ENCODE peak calls at places on chromosomes 5 and 9, in eight cellular contexts. H is transverse colon, E is stomach, C is HCT116, M is A549, J is vagina, N is suprapubic skin, A is adrenal gland. Q is an unnamed sample. For H3K4me1, the result is how much of the 10 kb centered on the place peaks cover.

GRCh38 chr9:86353591-86354047 is 591 bp downstream of the TUT7 start:
- DNase-seq in H (peak), E (peak), C (no peak), M (peak), J (no peak), N (no peak), A (no peak), Q (no peak)

GRCh38 chr9:16771352-16771751 is 99.1 kb downstream of the BNC2 start:
- DNase-seq in H (no peak), E (no peak), C (no peak), M (no peak), J (no peak), N (no peak), A (no peak), Q (no peak)

GRCh38 chr9:110592075-110592830 is 12.7 kb upstream of the SVEP1 start:
- DNase-seq in H (no peak), E (no peak), C (no peak), M (no peak), J (no peak), N (no peak), A (no peak), Q (no peak)

GRCh38 chr9:113910036-113910639 is 34.0 kb downstream of the ZNF618 start:
- DNase-seq in H (no peak), E (peak), C (no peak), M (no peak), J (peak), N (no peak), A (no peak), Q (no peak)

GRCh38 chr5:54874337-54875021 is 110.9 kb downstream of the ESM1 start:
- DNase-seq in H (no peak), E (no peak), C (no peak), M (no peak), J (no peak), N (no peak), A (no peak), Q (no peak)

GRCh38 chr5:52894451-52894850 is 94.7 kb upstream of the ITGA2 start:
- DNase-seq in H (no peak), E (no peak), C (no peak), M (no peak), J (no peak), N (no peak), A (no peak), Q (no peak)

GRCh38 chr9:23492126-23493002 is 333.7 kb downstream of the ELAVL2 start:
- DNase-seq in H (no peak), E (no peak), C (no peak), M (peak), J (no peak), N (no peak), A (peak), Q (no peak)

GRCh38 chr5:165321912-165322311 is 1816.5 kb downstream of the MAT2B start:
- DNase-seq in H (no peak), E (no peak), C (no peak), M (no peak), J (no peak), N (no peak), A (no peak), Q (no peak)

GRCh38 chr9:24036459-24036858 is 210.4 kb upstream of the ELAVL2 start:
- DNase-seq in H (no peak), E (no peak), C (no peak), M (no peak), J (no peak), N (no peak), A (no peak), Q (no peak)

GRCh38 chr5:180519098-180519497 is 24.9 kb downstream of the CNOT6 start:
- DNase-seq in H (no peak), E (no peak), C (no peak), M (no peak), J (no peak), N (no peak), A (no peak), Q (no peak)

GRCh38 chr5:8500426-8500825 is 631.5 kb downstream of the MTRR start:
- DNase-seq in H (no peak), E (no peak), C (no peak), M (no peak), J (no peak), N (no peak), A (no peak), Q (no peak)

GRCh38 chr5:33679791-33680190 is 212.0 kb downstream of the ADAMTS12 start:
- DNase-seq in H (no peak), E (no peak), C (no peak), M (no peak), J (no peak), N (no peak), A (no peak), Q (no peak)

GRCh38 chr5:132321109-132321721 is 27.0 kb downstream of the SLC22A4 start:
- DNase-seq in H (no peak), E (no peak), C (no peak), M (no peak), J (no peak), N (no peak), A (no peak), Q (no peak)

GRCh38 chr5:35854248-35854647 is 2.4 kb upstream of the IL7R start:
- DNase-seq in H (peak), E (no peak), C (no peak), M (no peak), J (no peak), N (no peak), A (no peak), Q (no peak)

GRCh38 chr5:68849103-68849502 is 244.7 kb upstream of the SLC30A5 start:
- DNase-seq in H (no peak), E (no peak), C (no peak), M (no peak), J (no peak), N (no peak), A (no peak), Q (no peak)

GRCh38 chr9:106486685-106487084 is 376.3 kb upstream of the ZNF462 start:
- DNase-seq in H (no peak), E (no peak), C (no peak), M (no peak), J (no peak), N (no peak), A (no peak), Q (no peak)

GRCh38 chr5:98179791-98180755 is 593.4 kb upstream of the RGMB start:
- DNase-seq in H (no peak), E (no peak), C (no peak), M (no peak), J (no peak), N (no peak), A (no peak), Q (no peak)

GRCh38 chr9:125758986-125759811 is 12.0 kb downstream of the PBX3 start:
- DNase-seq in H (peak), E (no peak), C (no peak), M (no peak), J (no peak), N (no peak), A (peak), Q (no peak)

GRCh38 chr9:98075332-98075805 is 18.8 kb downstream of the NANS start:
- DNase-seq in H (no peak), E (peak), C (peak), M (no peak), J (no peak), N (no peak), A (peak), Q (no peak)

GRCh38 chr5:87900419-87900818 is 368.2 kb downstream of the TMEM161B start:
- DNase-seq in H (no peak), E (no peak), C (no peak), M (no peak), J (no peak), N (no peak), A (no peak), Q (no peak)

GRCh38 chr5:13189532-13189931 is 755.0 kb downstream of the DNAH5 start:
- DNase-seq in H (no peak), E (no peak), C (no peak), M (no peak), J (no peak), N (no peak), A (no peak), Q (no peak)

GRCh38 chr5:82364497-82364896 is 86.3 kb upstream of the RPS23 start:
- DNase-seq in H (no peak), E (no peak), C (no peak), M (no peak), J (no peak), N (no peak), A (no peak), Q (no peak)

GRCh38 chr9:84600739-84601138 is 68.8 kb upstream of the NTRK2 start:
- DNase-seq in H (no peak), E (no peak), C (no peak), M (no peak), J (no peak), N (no peak), A (no peak), Q (no peak)

GRCh38 chr5:151931260-151931659 is 6.6 kb upstream of the GLRA1 start:
- DNase-seq in H (no peak), E (no peak), C (no peak), M (no peak), J (no peak), N (no peak), A (no peak), Q (no peak)

GRCh38 chr9:71352837-71353236 is 231.4 kb upstream of the TRPM3 start:
- DNase-seq in H (no peak), E (no peak), C (no peak), M (no peak), J (no peak), N (no peak), A (no peak), Q (no peak)

GRCh38 chr9:81389569-81389993 is 299.8 kb downstream of the TLE1 start:
- DNase-seq in H (peak), E (no peak), C (peak), M (peak), J (no peak), N (peak), A (peak), Q (peak)

GRCh38 chr9:99105152-99106043 is 485 bp downstream of the TGFBR1 start:
- DNase-seq in H (peak), E (peak), C (no peak), M (peak), J (no peak), N (peak), A (peak), Q (peak)
- TF ChIP-seq POLR2A in H (peak), E (no peak), C (no peak), M (peak), J (no peak), N (no peak), A (no peak), Q (no peak)

GRCh38 chr9:134502261-134503211 is 139.1 kb upstream of the COL5A1 start:
- DNase-seq in H (peak), E (peak), C (no peak), M (peak), J (no peak), N (peak), A (peak), Q (peak)
- H3K4me1 ChIP-seq in H (under half), E (under half), C (under half), M (under half), J (under half), N (under half), A (under half), Q (under half)

GRCh38 chr5:73625314-73625904 is 587 bp upstream of the ARHGEF28 start:
- DNase-seq in H (no peak), E (no peak), C (no peak), M (peak), J (no peak), N (no peak), A (no peak), Q (no peak)
- H3K27ac ChIP-seq in H (peak), E (peak), C (peak), M (peak), J (peak), N (peak), A (peak), Q (peak)

GRCh38 chr5:51214736-51215135 is 168.5 kb upstream of the ISL1 start:
- DNase-seq in H (no peak), E (no peak), C (no peak), M (no peak), J (no peak), N (no peak), A (no peak), Q (no peak)
- TF ChIP-seq POLR2A in H (no peak), E (no peak), C (no peak), M (no peak), J (no peak), N (no peak), A (no peak), Q (no peak)

GRCh38 chr5:139668924-139669680 is 21.0 kb downstream of the CXXC5 start:
- DNase-seq in H (no peak), E (no peak), C (no peak), M (no peak), J (no peak), N (no peak), A (no peak), Q (no peak)
- H3K4me1 ChIP-seq in H (under half), E (half or more), C (under half), M (under half), J (half or more), N (half or more), A (half or more), Q (under half)

GRCh38 chr9:14316574-14317304 is 2.8 kb upstream of the NFIB start:
- DNase-seq in H (no peak), E (no peak), C (no peak), M (no peak), J (no peak), N (no peak), A (no peak), Q (no peak)
- H3K27ac ChIP-seq in H (peak), E (peak), C (no peak), M (peak), J (peak), N (peak), A (peak), Q (peak)

GRCh38 chr9:96853711-96854072 is 622 bp downstream of the ZNF782 start:
- DNase-seq in H (no peak), E (no peak), C (no peak), M (no peak), J (no peak), N (no peak), A (no peak), Q (no peak)

GRCh38 chr9:96856363-96857286 is 2.3 kb upstream of the ZNF782 start:
- DNase-seq in H (peak), E (peak), C (peak), M (no peak), J (no peak), N (no peak), A (peak), Q (peak)

GRCh38 chr9:96854877-96855273 is 561 bp upstream of the ZNF782 start:
- DNase-seq in H (no peak), E (no peak), C (no peak), M (no peak), J (no peak), N (no peak), A (no peak), Q (no peak)

GRCh38 chr9:96852676-96853075 is 1.6 kb downstream of the ZNF782 start:
- DNase-seq in H (no peak), E (no peak), C (no peak), M (no peak), J (no peak), N (no peak), A (no peak), Q (no peak)

DNA sequence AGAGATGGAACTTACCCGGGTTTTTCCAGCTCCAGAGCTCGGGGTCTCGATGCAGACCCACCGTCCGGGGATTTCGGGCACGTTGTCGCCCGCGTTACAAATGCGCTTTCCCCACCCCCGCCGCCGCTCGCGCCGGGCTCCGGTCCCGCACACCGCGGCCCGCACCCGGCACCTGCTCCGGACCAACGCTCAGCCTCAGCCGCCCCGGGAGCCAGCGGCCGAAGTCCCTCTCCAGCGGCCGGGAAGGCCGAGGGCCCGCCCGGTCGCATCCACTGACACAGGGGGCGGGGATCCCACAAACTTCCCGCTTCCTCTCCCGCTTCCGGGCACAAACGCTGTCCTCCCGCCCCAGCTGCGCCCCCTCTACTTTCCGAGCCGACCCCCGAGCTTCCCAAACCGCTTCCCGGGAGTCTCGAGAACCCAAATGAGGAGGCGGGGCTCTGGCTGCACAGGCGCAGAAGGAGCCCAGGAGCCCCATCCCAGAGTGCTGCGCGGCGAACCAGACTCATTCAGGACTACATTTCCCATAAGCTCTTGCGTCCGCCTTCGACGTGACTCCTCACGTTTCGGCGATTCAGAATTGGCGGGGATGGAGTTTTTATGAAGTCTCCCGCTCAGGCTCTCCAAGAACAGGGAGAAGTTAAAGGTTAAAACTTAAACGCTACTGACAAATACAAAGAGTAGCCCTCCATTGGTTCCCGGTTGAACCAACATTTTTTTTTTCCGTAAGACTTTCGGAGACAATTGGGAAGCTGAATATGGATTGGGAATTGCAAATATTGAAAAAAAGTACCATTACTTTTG is at the start of gene ZNF782:
- DNase-seq in H (peak), E (peak), C (peak), M (peak), J (peak), N (peak), A (peak), Q (peak)
- TF ChIP-seq POLR2A in H (no peak), E (no peak), C (peak), M (peak), J (no peak), N (no peak), A (peak), Q (peak)

DNA sequence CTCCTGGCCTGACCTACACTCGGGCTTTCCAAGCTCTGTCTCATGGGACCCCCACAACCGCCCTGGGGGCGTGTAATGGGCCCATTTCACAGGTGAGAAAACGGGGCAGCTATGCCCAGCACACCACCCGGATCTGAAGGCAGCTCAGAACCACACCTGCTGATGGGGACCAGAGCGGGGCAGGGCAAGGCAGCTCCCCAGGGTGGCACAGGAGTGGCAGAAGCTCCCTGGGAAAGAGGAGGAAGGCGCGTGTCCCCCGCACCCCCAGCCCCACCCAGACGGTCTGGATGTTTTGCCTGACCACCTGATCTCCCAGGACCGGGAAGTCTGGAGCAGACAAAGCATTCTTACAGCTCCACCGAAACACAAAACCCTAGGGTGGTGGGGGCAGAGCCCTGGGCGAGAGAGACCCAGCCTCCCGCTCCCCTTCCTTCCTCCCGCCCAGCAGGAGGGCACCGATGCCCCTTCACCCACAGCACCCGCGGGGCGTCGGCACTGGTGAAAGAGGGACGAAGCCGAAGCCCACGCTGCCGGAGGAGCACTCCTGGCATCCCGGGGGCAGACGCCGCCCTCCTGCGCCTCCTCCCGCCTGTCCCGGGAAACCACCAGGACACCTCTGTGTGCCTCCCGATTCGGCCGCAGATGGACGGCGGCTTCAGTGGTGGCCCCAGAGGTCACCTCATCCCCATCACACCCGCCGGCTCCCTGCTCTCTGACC is 14.5 kb downstream of the NOTCH1 start:
- DNase-seq in H (peak), E (no peak), C (no peak), M (no peak), J (no peak), N (no peak), A (no peak), Q (no peak)
- H3K4me1 ChIP-seq in H (half or more), E (half or more), C (under half), M (under half), J (half or more), N (half or more), A (under half), Q (under half)

GRCh38 chr5:158785397-158785796 is 314.3 kb downstream of the EBF1 start:
- DNase-seq in H (no peak), E (no peak), C (no peak), M (no peak), J (no peak), N (no peak), A (no peak), Q (no peak)

GRCh38 chr5:158783382-158783781 is 316.3 kb downstream of the EBF1 start:
- DNase-seq in H (no peak), E (no peak), C (no peak), M (no peak), J (no peak), N (no peak), A (no peak), Q (no peak)

GRCh38 chr5:158780656-158781237 is 319.0 kb downstream of the EBF1 start:
- DNase-seq in H (no peak), E (no peak), C (no peak), M (no peak), J (no peak), N (no peak), A (no peak), Q (no peak)

GRCh38 chr5:158789441-158789840 is 310.3 kb downstream of the EBF1 start:
- DNase-seq in H (no peak), E (no peak), C (no peak), M (no peak), J (no peak), N (no peak), A (no peak), Q (no peak)

GRCh38 chr5:158786390-158786789 is 313.3 kb downstream of the EBF1 start:
- DNase-seq in H (no peak), E (no peak), C (no peak), M (no peak), J (no peak), N (no peak), A (no peak), Q (no peak)
- H3K27ac ChIP-seq in H (no peak), E (no peak), C (no peak), M (no peak), J (peak), N (no peak), A (no peak), Q (peak)

DNA sequence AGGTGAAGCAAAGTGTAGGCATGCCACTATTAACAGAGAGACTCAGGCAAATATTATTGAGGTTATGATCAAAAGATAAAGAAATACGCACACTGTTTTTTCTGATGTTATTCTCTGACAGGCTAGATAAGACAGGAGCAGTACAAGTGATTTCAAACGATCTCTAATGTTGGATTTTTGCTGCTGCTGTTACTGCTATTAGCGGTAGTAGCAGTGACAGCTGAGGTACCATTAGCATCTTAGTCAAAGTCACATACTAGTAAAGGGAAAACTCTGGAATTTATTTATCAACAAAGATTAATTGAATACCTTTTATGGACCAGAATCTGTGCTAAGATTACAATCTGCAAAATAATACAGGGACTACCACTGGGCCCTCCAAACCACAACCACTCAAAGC is 362.4 kb upstream of the CDH6 start:
- DNase-seq in H (no peak), E (no peak), C (no peak), M (no peak), J (no peak), N (no peak), A (no peak), Q (no peak)
- TF ChIP-seq POLR2A in H (no peak), E (no peak), C (no peak), M (no peak), J (no peak), N (no peak), A (no peak), Q (no peak)